ENCODE peak calls at places on chromosomes 3 and 15, in eight cellular contexts. S is activated T-helper 1 cell treated with Interleukin-2 at 50 U/mL for 16 hours, U is cardiac fibroblast, Z is glutamatergic neuron, C is non-pigmented ciliary epithelial cell, B is AG09319, L is neural crest cell, G is T-cell. N is an unnamed sample.

GRCh38 chr3:12871404-12871983 is 30.1 kb upstream of the RPL32 start:
- DNase-seq in S (no peak), U (no peak), Z (no peak), C (no peak), B (no peak), L (no peak), G (no peak), N (no peak)

GRCh38 chr3:50388021-50388719 is 28.8 kb upstream of the TMEM115 start:
- DNase-seq in S (no peak), U (no peak), Z (peak; percentile 68), C (no peak), B (no peak), L (no peak), G (no peak), N (no peak)

GRCh38 chr3:53809267-53809666 is 37.0 kb downstream of the CHDH start:
- DNase-seq in S (no peak), U (no peak), Z (no peak), C (no peak), B (no peak), L (no peak), G (no peak), N (no peak)

GRCh38 chr3:195008816-195009215 is 262.1 kb downstream of the XXYLT1 start:
- DNase-seq in S (no peak), U (no peak), Z (no peak), C (no peak), B (no peak), L (no peak), G (no peak), N (no peak)

GRCh38 chr3:963755-964154 is 129.1 kb upstream of the CNTN6 start:
- DNase-seq in S (no peak), U (no peak), Z (no peak), C (no peak), B (no peak), L (no peak), G (no peak), N (no peak)

GRCh38 chr3:109161487-109162108 is 25.1 kb downstream of the C3orf85 start:
- DNase-seq in S (no peak), U (no peak), Z (no peak), C (no peak), B (no peak), L (no peak), G (no peak), N (no peak)

GRCh38 chr3:102530443-102531195 is 95.8 kb downstream of the ZPLD1 start:
- DNase-seq in S (no peak), U (peak; percentile 2), Z (no peak), C (no peak), B (no peak), L (no peak), G (no peak), N (no peak)

GRCh38 chr15:99486371-99487336 is 79.1 kb upstream of the MEF2A start:
- DNase-seq in S (no peak), U (peak; percentile 90), Z (peak; percentile 46), C (no peak), B (peak; percentile 97), L (no peak), G (no peak), N (no peak)

GRCh38 chr3:174614046-174614445 is 245.1 kb upstream of the NAALADL2 start:
- DNase-seq in S (no peak), U (peak; percentile 24), Z (no peak), C (no peak), B (no peak), L (no peak), G (no peak), N (peak; percentile 12)

GRCh38 chr3:153443961-153444360 is 281.9 kb downstream of the RAP2B start:
- DNase-seq in S (no peak), U (peak; percentile 43), Z (no peak), C (no peak), B (no peak), L (no peak), G (no peak), N (no peak)

GRCh38 chr15:75346796-75347221 is at the start of gene NEIL1:
- DNase-seq in S (no peak), U (peak; percentile 14), Z (no peak), C (no peak), B (no peak), L (no peak), G (no peak), N (no peak)

GRCh38 chr15:99155961-99156443 is 51.1 kb downstream of the SYNM start:
- DNase-seq in S (no peak), U (peak; percentile 14), Z (no peak), C (no peak), B (no peak), L (no peak), G (no peak), N (no peak)

GRCh38 chr3:196778755-196779154 is 39.1 kb downstream of the PAK2 start:
- DNase-seq in S (no peak), U (peak; percentile 68), Z (no peak), C (peak; percentile 71), B (peak; percentile 50), L (no peak), G (no peak), N (peak; percentile 30)

GRCh38 chr3:146125946-146126345 is 35.0 kb downstream of the PLOD2 start:
- DNase-seq in S (no peak), U (peak; percentile 95), Z (no peak), C (peak; percentile 91), B (peak; percentile 79), L (no peak), G (no peak), N (peak; percentile 87)

GRCh38 chr3:119557874-119558264 is 1.5 kb downstream of the CD80 start:
- DNase-seq in S (no peak), U (no peak), Z (no peak), C (no peak), B (no peak), L (no peak), G (no peak), N (no peak)

GRCh38 chr3:188734395-188734794 is 437.4 kb upstream of the TPRG1 start:
- DNase-seq in S (no peak), U (no peak), Z (no peak), C (no peak), B (no peak), L (no peak), G (no peak), N (peak; percentile 45)

GRCh38 chr3:58102371-58102750 is 94.1 kb downstream of the FLNB start:
- DNase-seq in S (no peak), U (no peak), Z (no peak), C (no peak), B (no peak), L (no peak), G (no peak), N (no peak)

GRCh38 chr3:105714459-105714858 is 154.4 kb downstream of the CBLB start:
- DNase-seq in S (no peak), U (no peak), Z (no peak), C (no peak), B (no peak), L (no peak), G (no peak), N (no peak)

GRCh38 chr3:23161896-23162570 is 41.1 kb upstream of the UBE2E2 start:
- DNase-seq in S (no peak), U (no peak), Z (no peak), C (no peak), B (no peak), L (no peak), G (no peak), N (no peak)

GRCh38 chr3:138296639-138297038 is 33.0 kb downstream of the NME9 start:
- DNase-seq in S (no peak), U (no peak), Z (no peak), C (no peak), B (no peak), L (no peak), G (no peak), N (no peak)

GRCh38 chr15:45495588-45495987 is 27.0 kb downstream of the SLC30A4 start:
- DNase-seq in S (no peak), U (peak; percentile 10), Z (no peak), C (no peak), B (no peak), L (no peak), G (no peak), N (no peak)

GRCh38 chr15:56261854-56262509 is 18.3 kb upstream of the RFX7 start:
- DNase-seq in S (no peak), U (no peak), Z (no peak), C (no peak), B (no peak), L (no peak), G (no peak), N (no peak)

GRCh38 chr3:139561959-139562676 is 22.6 kb upstream of the RBP1 start:
- DNase-seq in S (no peak), U (peak; percentile 58), Z (peak; percentile 53), C (no peak), B (no peak), L (peak; percentile 34), G (no peak), N (no peak)

GRCh38 chr3:31680072-31680870 is 147.5 kb downstream of the STT3B start:
- DNase-seq in S (no peak), U (no peak), Z (no peak), C (no peak), B (no peak), L (no peak), G (no peak), N (no peak)

GRCh38 chr15:77312523-77312922 is 107.4 kb downstream of the PEAK1 start:
- DNase-seq in S (no peak), U (peak; percentile 14), Z (no peak), C (no peak), B (peak; percentile 57), L (no peak), G (no peak), N (no peak)

GRCh38 chr15:79296583-79296982 is 14.1 kb downstream of the ANKRD34C start:
- DNase-seq in S (no peak), U (no peak), Z (no peak), C (no peak), B (no peak), L (no peak), G (no peak), N (no peak)

GRCh38 chr15:23472033-23472432 is 25.0 kb upstream of the GOLGA6L2 start:
- DNase-seq in S (no peak), U (no peak), Z (no peak), C (no peak), B (no peak), L (no peak), G (no peak), N (no peak)

GRCh38 chr15:52080031-52080430 is 32.5 kb downstream of the BCL2L10 start:
- DNase-seq in S (no peak), U (peak; percentile 32), Z (no peak), C (no peak), B (no peak), L (no peak), G (no peak), N (no peak)

GRCh38 chr3:178088930-178089329 is 447.3 kb upstream of the KCNMB2 start:
- DNase-seq in S (no peak), U (no peak), Z (no peak), C (no peak), B (no peak), L (no peak), G (no peak), N (no peak)

GRCh38 chr15:64636541-64636940 is 138.8 kb downstream of the RBPMS2 start:
- DNase-seq in S (no peak), U (peak; percentile 62), Z (no peak), C (no peak), B (no peak), L (no peak), G (no peak), N (no peak)